ENCODE peak calls at places on chromosomes 7 and 10, in ten cellular contexts. One of them, this sample, is unnamed.
A peak's percentile ranks its signal among the peaks of the same experiment; 100 is the strongest.

GRCh38 chr7:43211693-43212092 is 99.2 kb downstream of the HECW1 start:
- DNase-seq in fibroblast of lung: peak; percentile 66
- DNase-seq in aorta: no peak
- DNase-seq in SK-N-SH: no peak
- DNase-seq in heart right ventricle: no peak
- DNase-seq in brain microvascular endothelial cell: no peak
- DNase-seq in tibial artery: no peak
- DNase-seq in heart left ventricle: no peak
- DNase-seq in IMR-90: no peak
- DNase-seq in spleen: no peak
- DNase-seq in this sample: no peak

GRCh38 chr7:3067193-3067592 is 23.5 kb upstream of the CARD11 start:
- DNase-seq in heart left ventricle: no peak
- DNase-seq in fibroblast of lung: peak; percentile 37
- DNase-seq in IMR-90: no peak
- DNase-seq in spleen: no peak
- DNase-seq in tibial artery: no peak
- DNase-seq in aorta: no peak
- DNase-seq in heart right ventricle: no peak
- DNase-seq in SK-N-SH: no peak
- DNase-seq in brain microvascular endothelial cell: no peak
- DNase-seq in this sample: no peak

GRCh38 chr7:37284805-37285211 is 163.9 kb downstream of the ELMO1 start:
- DNase-seq in heart right ventricle: peak; percentile 54
- DNase-seq in tibial artery: peak; percentile 69
- DNase-seq in IMR-90: no peak
- DNase-seq in fibroblast of lung: no peak
- DNase-seq in heart left ventricle: peak; percentile 42
- DNase-seq in aorta: peak; percentile 78
- DNase-seq in spleen: no peak
- DNase-seq in brain microvascular endothelial cell: peak; percentile 2
- DNase-seq in SK-N-SH: peak; percentile 72
- DNase-seq in this sample: no peak

GRCh38 chr7:144869072-144869471 is 33.2 kb upstream of the TPK1 start:
- DNase-seq in SK-N-SH: no peak
- DNase-seq in brain microvascular endothelial cell: no peak
- DNase-seq in IMR-90: no peak
- DNase-seq in heart left ventricle: no peak
- DNase-seq in heart right ventricle: no peak
- DNase-seq in tibial artery: no peak
- DNase-seq in spleen: no peak
- DNase-seq in fibroblast of lung: no peak
- DNase-seq in aorta: no peak
- DNase-seq in this sample: no peak

GRCh38 chr10:33279791-33280190 is 54.7 kb downstream of the NRP1 start:
- DNase-seq in aorta: no peak
- DNase-seq in spleen: no peak
- DNase-seq in heart right ventricle: no peak
- DNase-seq in brain microvascular endothelial cell: no peak
- DNase-seq in tibial artery: no peak
- DNase-seq in IMR-90: peak; percentile 40
- DNase-seq in fibroblast of lung: no peak
- DNase-seq in SK-N-SH: no peak
- DNase-seq in heart left ventricle: no peak
- DNase-seq in this sample: no peak

GRCh38 chr10:16967866-16968721 is 150.9 kb upstream of the RSU1 start:
- DNase-seq in aorta: no peak
- DNase-seq in fibroblast of lung: peak; percentile 95
- DNase-seq in spleen: no peak
- DNase-seq in IMR-90: peak; percentile 93
- DNase-seq in tibial artery: no peak
- DNase-seq in brain microvascular endothelial cell: peak; percentile 94
- DNase-seq in SK-N-SH: no peak
- DNase-seq in heart right ventricle: peak; percentile 67
- DNase-seq in heart left ventricle: peak; percentile 58
- DNase-seq in this sample: no peak

GRCh38 chr10:58373446-58373834 is 11.8 kb upstream of the TFAM start:
- DNase-seq in tibial artery: no peak
- DNase-seq in heart left ventricle: no peak
- DNase-seq in spleen: no peak
- DNase-seq in aorta: no peak
- DNase-seq in heart right ventricle: no peak
- DNase-seq in brain microvascular endothelial cell: no peak
- DNase-seq in SK-N-SH: no peak
- DNase-seq in IMR-90: no peak
- DNase-seq in fibroblast of lung: peak; percentile 27
- DNase-seq in this sample: no peak

GRCh38 chr7:93097388-93097787 is 20.4 kb downstream of the SAMD9 start:
- DNase-seq in fibroblast of lung: no peak
- DNase-seq in heart right ventricle: no peak
- DNase-seq in SK-N-SH: no peak
- DNase-seq in aorta: no peak
- DNase-seq in IMR-90: no peak
- DNase-seq in tibial artery: no peak
- DNase-seq in brain microvascular endothelial cell: no peak
- DNase-seq in spleen: no peak
- DNase-seq in heart left ventricle: no peak
- DNase-seq in this sample: no peak

GRCh38 chr7:150811-151221 is 41.6 kb upstream of the FAM20C start:
- DNase-seq in heart left ventricle: no peak
- DNase-seq in brain microvascular endothelial cell: no peak
- DNase-seq in fibroblast of lung: peak; percentile 18
- DNase-seq in aorta: peak; percentile 76
- DNase-seq in spleen: peak; percentile 83
- DNase-seq in heart right ventricle: no peak
- DNase-seq in tibial artery: peak; percentile 33
- DNase-seq in IMR-90: no peak
- DNase-seq in SK-N-SH: no peak
- DNase-seq in this sample: peak; percentile 64

GRCh38 chr7:91347288-91347687 is 83.1 kb downstream of the FZD1 start:
- DNase-seq in brain microvascular endothelial cell: peak; percentile 67
- DNase-seq in tibial artery: peak; percentile 30
- DNase-seq in heart left ventricle: no peak
- DNase-seq in IMR-90: peak; percentile 2
- DNase-seq in heart right ventricle: peak; percentile 32
- DNase-seq in aorta: no peak
- DNase-seq in fibroblast of lung: peak; percentile 66
- DNase-seq in spleen: no peak
- DNase-seq in SK-N-SH: no peak
- DNase-seq in this sample: no peak

GRCh38 chr7:134364619-134365037 is 47.9 kb upstream of the SLC35B4 start:
- DNase-seq in aorta: no peak
- DNase-seq in heart right ventricle: no peak
- DNase-seq in brain microvascular endothelial cell: peak; percentile 29
- DNase-seq in SK-N-SH: no peak
- DNase-seq in fibroblast of lung: peak; percentile 54
- DNase-seq in spleen: no peak
- DNase-seq in heart left ventricle: no peak
- DNase-seq in tibial artery: no peak
- DNase-seq in IMR-90: peak; percentile 41
- DNase-seq in this sample: no peak

GRCh38 chr10:46222364-46222935 is 64.3 kb upstream of the ANTXRL start:
- DNase-seq in fibroblast of lung: peak; percentile 20
- DNase-seq in tibial artery: no peak
- DNase-seq in SK-N-SH: no peak
- DNase-seq in spleen: no peak
- DNase-seq in brain microvascular endothelial cell: peak; percentile 48
- DNase-seq in heart right ventricle: no peak
- DNase-seq in IMR-90: peak; percentile 56
- DNase-seq in aorta: no peak
- DNase-seq in heart left ventricle: no peak
- DNase-seq in this sample: no peak

GRCh38 chr7:116527521-116527920 is 2.7 kb downstream of the CAV1 start:
- DNase-seq in heart left ventricle: no peak
- DNase-seq in aorta: no peak
- DNase-seq in heart right ventricle: no peak
- DNase-seq in spleen: no peak
- DNase-seq in SK-N-SH: no peak
- DNase-seq in brain microvascular endothelial cell: no peak
- DNase-seq in fibroblast of lung: peak; percentile 34
- DNase-seq in tibial artery: no peak
- DNase-seq in IMR-90: peak; percentile 56
- DNase-seq in this sample: no peak

GRCh38 chr7:116525913-116526857 is 1.3 kb downstream of the CAV1 start:
- DNase-seq in heart right ventricle: peak; percentile 82
- DNase-seq in IMR-90: peak; percentile 88
- DNase-seq in brain microvascular endothelial cell: peak; percentile 77
- DNase-seq in heart left ventricle: peak; percentile 90
- DNase-seq in SK-N-SH: peak; percentile 90
- DNase-seq in fibroblast of lung: peak; percentile 86
- DNase-seq in tibial artery: peak; percentile 78
- DNase-seq in aorta: peak; percentile 91
- DNase-seq in spleen: peak; percentile 93
- DNase-seq in this sample: peak; percentile 85

GRCh38 chr7:116529250-116529649 is 4.4 kb downstream of the CAV1 start:
- DNase-seq in aorta: no peak
- DNase-seq in spleen: no peak
- DNase-seq in fibroblast of lung: no peak
- DNase-seq in IMR-90: no peak
- DNase-seq in SK-N-SH: no peak
- DNase-seq in tibial artery: no peak
- DNase-seq in heart left ventricle: no peak
- DNase-seq in heart right ventricle: no peak
- DNase-seq in brain microvascular endothelial cell: no peak
- DNase-seq in this sample: no peak

GRCh38 chr7:116526897-116527296 is 2.1 kb downstream of the CAV1 start:
- DNase-seq in SK-N-SH: no peak
- DNase-seq in IMR-90: no peak
- DNase-seq in aorta: no peak
- DNase-seq in fibroblast of lung: no peak
- DNase-seq in tibial artery: no peak
- DNase-seq in heart right ventricle: no peak
- DNase-seq in brain microvascular endothelial cell: no peak
- DNase-seq in heart left ventricle: no peak
- DNase-seq in spleen: no peak
- DNase-seq in this sample: no peak

DNA sequence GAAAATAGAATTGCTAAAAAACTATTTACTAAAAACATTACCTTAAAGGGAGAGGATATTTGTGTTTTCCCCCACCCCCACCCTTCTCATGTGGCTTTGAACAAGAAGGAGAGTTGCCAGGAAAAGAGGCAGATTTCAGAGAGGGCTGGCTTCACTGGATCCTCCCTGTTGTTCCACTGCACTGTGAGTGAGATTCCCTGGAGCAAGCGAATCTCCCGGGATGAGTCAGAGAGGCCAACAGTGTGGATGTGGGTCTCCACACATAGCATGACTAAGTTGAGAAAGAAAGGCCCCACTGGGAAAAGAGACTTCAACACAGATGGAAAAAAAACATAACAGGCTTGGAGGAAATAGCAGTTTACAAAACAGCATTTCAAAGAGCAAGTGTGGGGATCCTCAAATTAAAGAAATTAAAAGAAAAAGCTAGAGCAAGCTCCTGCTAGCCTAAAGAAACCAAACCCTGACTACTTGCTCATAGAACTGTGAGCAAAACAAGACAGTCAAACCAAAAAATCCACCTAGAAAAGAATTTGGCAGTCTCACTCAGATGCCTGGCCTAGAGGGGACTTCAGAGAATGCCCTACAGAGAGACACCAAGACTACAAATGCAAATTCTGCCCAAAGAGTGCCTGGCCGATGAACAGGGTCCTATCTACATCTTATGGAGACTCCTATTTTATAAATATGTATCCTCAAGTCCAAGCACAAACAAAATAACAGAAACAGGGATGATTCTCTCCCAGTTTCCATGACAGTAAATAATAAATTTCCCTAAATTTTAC is 3.4 kb downstream of the CAV1 start:
- DNase-seq in SK-N-SH: peak; percentile 21
- DNase-seq in heart right ventricle: peak; percentile 76
- DNase-seq in aorta: peak; percentile 83
- DNase-seq in spleen: no peak
- DNase-seq in fibroblast of lung: peak; percentile 97
- DNase-seq in heart left ventricle: peak; percentile 74
- DNase-seq in tibial artery: peak; percentile 83
- DNase-seq in IMR-90: peak; percentile 97
- DNase-seq in brain microvascular endothelial cell: peak; percentile 95
- DNase-seq in this sample: peak; percentile 81
- H3K4me3 ChIP-seq in SK-N-SH: peak overlapping the region; percentile 84
- H3K4me3 ChIP-seq in heart right ventricle: peak overlapping the region; percentile 61
- H3K4me3 ChIP-seq in aorta: peak overlapping the region; percentile 23
- H3K4me3 ChIP-seq in spleen: no peak overlapping the region
- H3K4me3 ChIP-seq in fibroblast of lung: peak overlapping the region; percentile 90
- H3K4me3 ChIP-seq in heart left ventricle: peak overlapping the region; percentile 88
- H3K4me3 ChIP-seq in tibial artery: peak overlapping the region; percentile 76
- H3K4me3 ChIP-seq in IMR-90: peak overlapping the region; percentile 72
- H3K4me3 ChIP-seq in brain microvascular endothelial cell: peak overlapping the region; percentile 86
- H3K4me3 ChIP-seq in this sample: peak overlapping the region; percentile 74

DNA sequence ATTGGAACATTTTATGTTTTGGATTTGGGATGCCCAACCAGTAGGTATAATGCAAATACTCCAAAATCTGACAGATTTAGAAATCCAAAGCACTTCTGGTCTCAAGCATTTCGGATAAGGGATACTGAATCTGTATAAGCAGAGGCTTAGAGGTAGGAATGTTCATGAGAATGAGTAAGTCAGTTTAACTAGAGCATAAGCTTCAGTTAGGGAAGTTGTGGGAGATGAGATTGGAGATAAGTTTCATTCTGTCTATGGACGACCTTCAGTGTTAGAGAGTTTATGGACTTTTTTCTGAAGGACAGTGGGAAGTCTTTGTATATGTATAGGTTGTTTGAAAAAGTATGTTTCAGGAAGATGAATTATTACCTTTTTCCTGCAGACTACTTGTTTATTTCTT is 10.4 kb downstream of the TAX1BP1 start:
- DNase-seq in heart right ventricle: no peak
- DNase-seq in spleen: no peak
- DNase-seq in aorta: no peak
- DNase-seq in heart left ventricle: no peak
- DNase-seq in fibroblast of lung: no peak
- DNase-seq in IMR-90: no peak
- DNase-seq in SK-N-SH: no peak
- DNase-seq in brain microvascular endothelial cell: no peak
- DNase-seq in tibial artery: no peak
- DNase-seq in this sample: no peak
- H3K36me3 ChIP-seq in heart right ventricle: peaks cover 5% of the 10 kb centered on the region
- H3K36me3 ChIP-seq in spleen: peaks cover 30% of the 10 kb centered on the region
- H3K36me3 ChIP-seq in aorta: peaks cover 3% of the 10 kb centered on the region
- H3K36me3 ChIP-seq in heart left ventricle: peaks cover 62% of the 10 kb centered on the region
- H3K36me3 ChIP-seq in fibroblast of lung: peaks cover 5% of the 10 kb centered on the region
- H3K36me3 ChIP-seq in IMR-90: peaks cover 5% of the 10 kb centered on the region
- H3K36me3 ChIP-seq in SK-N-SH: peaks cover 60% of the 10 kb centered on the region
- H3K36me3 ChIP-seq in brain microvascular endothelial cell: peaks cover 25% of the 10 kb centered on the region
- H3K36me3 ChIP-seq in tibial artery: peaks cover 42% of the 10 kb centered on the region
- H3K36me3 ChIP-seq in this sample: peaks cover 43% of the 10 kb centered on the region

GRCh38 chr7:28155019-28155660 is 25.5 kb downstream of the JAZF1 start:
- DNase-seq in IMR-90: no peak
- DNase-seq in spleen: no peak
- DNase-seq in fibroblast of lung: no peak
- DNase-seq in heart right ventricle: no peak
- DNase-seq in brain microvascular endothelial cell: no peak
- DNase-seq in heart left ventricle: no peak
- DNase-seq in SK-N-SH: no peak
- DNase-seq in tibial artery: no peak
- DNase-seq in aorta: no peak
- DNase-seq in this sample: no peak
- H3K4me3 ChIP-seq in IMR-90: no peak overlapping the region
- H3K4me3 ChIP-seq in spleen: no peak overlapping the region
- H3K4me3 ChIP-seq in fibroblast of lung: no peak overlapping the region
- H3K4me3 ChIP-seq in heart right ventricle: no peak overlapping the region
- H3K4me3 ChIP-seq in brain microvascular endothelial cell: no peak overlapping the region
- H3K4me3 ChIP-seq in heart left ventricle: no peak overlapping the region
- H3K4me3 ChIP-seq in SK-N-SH: no peak overlapping the region
- H3K4me3 ChIP-seq in tibial artery: no peak overlapping the region
- H3K4me3 ChIP-seq in aorta: no peak overlapping the region
- H3K4me3 ChIP-seq in this sample: no peak overlapping the region

GRCh38 chr7:6420680-6421079 is 27.1 kb downstream of the DAGLB start:
- DNase-seq in IMR-90: no peak
- DNase-seq in heart right ventricle: no peak
- DNase-seq in SK-N-SH: peak; percentile 58
- DNase-seq in spleen: no peak
- DNase-seq in heart left ventricle: no peak
- DNase-seq in brain microvascular endothelial cell: no peak
- DNase-seq in tibial artery: no peak
- DNase-seq in aorta: no peak
- DNase-seq in fibroblast of lung: no peak
- DNase-seq in this sample: no peak
- H3K36me3 ChIP-seq in IMR-90: peaks cover 56% of the 10 kb centered on the region
- H3K36me3 ChIP-seq in heart right ventricle: peaks cover 28% of the 10 kb centered on the region
- H3K36me3 ChIP-seq in SK-N-SH: peaks cover 35% of the 10 kb centered on the region
- H3K36me3 ChIP-seq in spleen: peaks cover 41% of the 10 kb centered on the region
- H3K36me3 ChIP-seq in heart left ventricle: peaks cover 70% of the 10 kb centered on the region
- H3K36me3 ChIP-seq in brain microvascular endothelial cell: peaks cover 59% of the 10 kb centered on the region
- H3K36me3 ChIP-seq in tibial artery: peaks cover 76% of the 10 kb centered on the region
- H3K36me3 ChIP-seq in aorta: no peaks in the 10 kb centered on the region
- H3K36me3 ChIP-seq in fibroblast of lung: peaks cover 33% of the 10 kb centered on the region
- H3K36me3 ChIP-seq in this sample: peaks cover 59% of the 10 kb centered on the region